ENCODE peak calls at places on chromosomes 4 and X, in four cellular contexts. D is NCI-H69; S is mucosa of gallbladder; E is stimulated activated CD4-positive, alpha-beta T cell treated with anti-CD3 and anti-CD28 coated beads, Interleukin-15, amount 100 ng/mL, for 1 hour. Z is an unnamed sample.

GRCh38 chrX:31036895-31037294 is 34.9 kb downstream of the FTHL17 start:
- DNase-seq in D (peak; percentile 53), S (peak; percentile 47), E (no peak), Z (no peak)

GRCh38 chrX:7170903-7171302 is 22.9 kb upstream of the PUDP start:
- DNase-seq in D (peak; percentile 39), S (no peak), E (no peak), Z (no peak)

GRCh38 chr4:151291485-151291884 is 14.5 kb downstream of the PRSS48 start:
- DNase-seq in D (no peak), S (no peak), E (no peak), Z (no peak)

GRCh38 chr4:836781-837301 is 10.9 kb upstream of the CPLX1 start:
- DNase-seq in D (no peak), S (no peak), E (no peak), Z (no peak)

GRCh38 chr4:74394476-74395136 is 29.7 kb downstream of the EREG start:
- DNase-seq in D (no peak), S (no peak), E (no peak), Z (no peak)

GRCh38 chr4:20520901-20521300 is 179.4 kb upstream of the PACRGL start:
- DNase-seq in D (no peak), S (no peak), E (no peak), Z (no peak)

GRCh38 chrX:80486299-80486698 is 66.1 kb downstream of the TENT5D start:
- DNase-seq in D (no peak), S (no peak), E (no peak), Z (no peak)

GRCh38 chrX:69065451-69065850 is 99.8 kb downstream of the PJA1 start:
- DNase-seq in D (peak; percentile 28), S (no peak), E (no peak), Z (no peak)

GRCh38 chr4:52102587-52102986 is 51.5 kb downstream of the SPATA18 start:
- DNase-seq in D (peak; percentile 7), S (no peak), E (no peak), Z (no peak)

GRCh38 chrX:80578518-80579105 is 158.4 kb downstream of the TENT5D start:
- DNase-seq in D (no peak), S (no peak), E (no peak), Z (no peak)

GRCh38 chr4:128501239-128501638 is 213.6 kb upstream of the PGRMC2 start:
- DNase-seq in D (no peak), S (no peak), E (no peak), Z (no peak)

GRCh38 chr4:25441519-25442117 is 64.6 kb downstream of the ANAPC4 start:
- DNase-seq in D (peak; percentile 63), S (peak; percentile 70), E (no peak), Z (no peak)

GRCh38 chrX:13770013-13770412 is 35.5 kb downstream of the OFD1 start:
- DNase-seq in D (peak; percentile 87), S (no peak), E (no peak), Z (no peak)

GRCh38 chr4:566035-566434 is 10.1 kb downstream of the TMEM271 start:
- DNase-seq in D (no peak), S (no peak), E (no peak), Z (no peak)